ENCODE peak calls at places on chromosomes 13 and 19, in four cellular contexts. W is dermis microvascular lymphatic vessel endothelial cell, U is choroid plexus epithelial cell, T is fibroblast of gingiva. B is an unnamed sample.

GRCh38 chr19:46474211-46474610 is 2.8 kb upstream of the PNMA8A start:
- DNase-seq in W (no peak), U (no peak), T (no peak), B (no peak)

GRCh38 chr13:110557610-110558305 is 3.8 kb downstream of the RAB20 start:
- DNase-seq in W (no peak), U (no peak), T (no peak), B (no peak)

GRCh38 chr13:36965767-36966166 is 33.4 kb downstream of the ALG5 start:
- DNase-seq in W (peak), U (peak), T (peak), B (peak)

GRCh38 chr13:46531953-46532352 is 21.0 kb upstream of the LRCH1 start:
- DNase-seq in W (no peak), U (no peak), T (no peak), B (no peak)

GRCh38 chr19:6113616-6114188 is 3.4 kb upstream of the RFX2 start:
- DNase-seq in W (no peak), U (no peak), T (no peak), B (no peak)

GRCh38 chr13:73544175-73544574 is 485.4 kb downstream of the KLF5 start:
- DNase-seq in W (no peak), U (no peak), T (no peak), B (no peak)

GRCh38 chr13:77316430-77316829 is 10.5 kb downstream of the MYCBP2 start:
- DNase-seq in W (peak), U (no peak), T (no peak), B (no peak)

GRCh38 chr19:56671613-56671994 is at the start of gene ZNF835:
- DNase-seq in W (peak), U (peak), T (peak), B (peak)

GRCh38 chr19:17605117-17605516 is 49.7 kb downstream of the COLGALT1 start:
- DNase-seq in W (no peak), U (no peak), T (no peak), B (no peak)

GRCh38 chr13:43785681-43786471 is 896 bp downstream of the ENOX1 start:
- DNase-seq in W (peak), U (peak), T (peak), B (peak)

GRCh38 chr13:110748271-110748670 is 34.8 kb downstream of the ING1 start:
- DNase-seq in W (no peak), U (no peak), T (no peak), B (no peak)

GRCh38 chr13:35157143-35157755 is 215.2 kb downstream of the NBEA start:
- DNase-seq in W (peak), U (peak), T (peak), B (peak)

GRCh38 chr19:4586691-4587090 is 27.2 kb upstream of the SEMA6B start:
- DNase-seq in W (no peak), U (no peak), T (no peak), B (no peak)